ENCODE peak calls at places on chromosomes 6 and 20, in ten cellular contexts. C is spleen; D is foreskin keratinocyte; W is cardiac muscle cell; E is IMR-90; M is effector memory CD4-positive, alpha-beta T cell; V is mesendoderm; X is neural progenitor cell; Y is ovary; U is uterus. K is an unnamed sample. For H3K4me1, the result is how much of the 10 kb centered on the place peaks cover.

GRCh38 chr20:50350510-50351249 is 159.5 kb upstream of the PTPN1 start:
- DNase-seq in Y (no peak), X (no peak), C (peak), W (no peak), U (no peak), E (no peak), D (no peak), V (no peak), M (no peak), K (no peak)

GRCh38 chr20:53981130-53981529 is 89.3 kb downstream of the BCAS1 start:
- DNase-seq in U (no peak), X (no peak), D (no peak), C (no peak), V (no peak), W (no peak), Y (no peak), E (no peak), M (no peak), K (no peak)

GRCh38 chr20:32514760-32515159 is 70.4 kb downstream of the NOL4L start:
- DNase-seq in Y (no peak), X (no peak), C (no peak), V (no peak), W (no peak), M (no peak), U (no peak), E (no peak), D (no peak), K (no peak)

GRCh38 chr20:9977629-9978028 is 57.2 kb upstream of the ANKEF1 start:
- DNase-seq in U (no peak), E (no peak), X (no peak), W (no peak), M (no peak), D (no peak), V (no peak), C (no peak), Y (no peak), K (no peak)

GRCh38 chr6:6575143-6575542 is 13.4 kb upstream of the LY86 start:
- DNase-seq in C (no peak), W (no peak), E (no peak), V (no peak), D (no peak), M (no peak), X (no peak), Y (no peak), U (no peak), K (no peak)

GRCh38 chr6:109453594-109454482 is 1.7 kb downstream of the MICAL1 start:
- DNase-seq in C (peak), M (no peak), V (no peak), Y (no peak), W (peak), D (no peak), E (no peak), X (no peak), U (peak), K (peak)

GRCh38 chr6:110551088-110551487 is 74.7 kb upstream of the SLC22A16 start:
- DNase-seq in M (no peak), E (no peak), X (no peak), U (no peak), Y (no peak), W (no peak), C (no peak), D (no peak), V (no peak), K (no peak)

GRCh38 chr6:138227316-138227781 is 9.1 kb upstream of the PBOV1 start:
- DNase-seq in D (no peak), Y (no peak), E (no peak), M (no peak), C (no peak), U (no peak), V (no peak), W (no peak), X (no peak), K (no peak)

GRCh38 chr6:8627085-8627861 is 191.9 kb upstream of the SLC35B3 start:
- DNase-seq in U (no peak), M (no peak), W (peak), V (no peak), D (peak), E (no peak), X (no peak), Y (no peak), C (no peak), K (no peak)

GRCh38 chr6:72969666-72970065 is 255.6 kb downstream of the KHDC1L start:
- DNase-seq in V (peak), Y (no peak), D (no peak), E (no peak), M (no peak), C (no peak), U (no peak), X (no peak), W (no peak), K (no peak)

GRCh38 chr6:123953920-123954319 is 150.3 kb downstream of the NKAIN2 start:
- DNase-seq in W (no peak), U (no peak), M (no peak), D (peak), C (no peak), X (no peak), V (peak), E (no peak), Y (no peak), K (no peak)

GRCh38 chr20:63102720-63103375 is 96.1 kb upstream of the BHLHE23 start:
- DNase-seq in U (peak), W (peak), D (no peak), C (peak), X (peak), M (peak), Y (no peak), E (peak), V (peak), K (peak)

GRCh38 chr20:45826381-45827019 is 612 bp downstream of the TNNC2 start:
- DNase-seq in M (no peak), C (no peak), U (no peak), E (peak), D (no peak), X (no peak), Y (peak), W (peak), V (peak), K (no peak)

GRCh38 chr6:137933696-137934095 is 66.6 kb downstream of the TNFAIP3 start:
- DNase-seq in W (peak), D (peak), U (no peak), V (no peak), X (no peak), C (no peak), M (no peak), Y (peak), E (peak), K (peak)

GRCh38 chr6:166006593-166007301 is 160.9 kb downstream of the TBXT start:
- DNase-seq in D (no peak), W (peak), X (peak), Y (no peak), C (no peak), E (peak), U (no peak), M (no peak), V (peak), K (no peak)

GRCh38 chr6:14924126-14925024 is 321.5 kb upstream of the JARID2 start:
- DNase-seq in E (peak), X (peak), C (no peak), V (peak), U (no peak), Y (no peak), M (no peak), W (no peak), D (no peak), K (no peak)

GRCh38 chr6:101614774-101615173 is 221.3 kb downstream of the GRIK2 start:
- DNase-seq in D (peak), M (no peak), C (no peak), V (peak), Y (no peak), U (no peak), W (peak), E (peak), X (peak), K (no peak)

GRCh38 chr6:168996106-168996505 is 257.5 kb downstream of the THBS2 start:
- DNase-seq in C (no peak), W (no peak), E (no peak), V (no peak), D (no peak), X (no peak), Y (no peak), U (no peak), M (no peak), K (peak)

GRCh38 chr6:116447496-116448011 is 13.6 kb upstream of the CALHM6 start:
- DNase-seq in U (no peak), W (peak), Y (no peak), X (no peak), M (no peak), E (peak), D (peak), C (no peak), V (no peak), K (no peak)

GRCh38 chr6:50720623-50721022 is 7.3 kb downstream of the TFAP2D start:
- DNase-seq in C (no peak), V (peak), M (no peak), W (peak), U (no peak), Y (no peak), D (no peak), E (no peak), X (peak), K (no peak)

GRCh38 chr6:151475653-151476523 is 17.9 kb upstream of the CCDC170 start:
- DNase-seq in X (peak), U (peak), D (no peak), V (peak), E (peak), M (peak), C (no peak), Y (peak), W (peak), K (peak)

GRCh38 chr6:142387997-142388815 is 86.4 kb downstream of the ADGRG6 start:
- DNase-seq in W (peak), M (no peak), Y (no peak), V (peak), U (no peak), E (peak), C (no peak), X (peak), D (no peak), K (no peak)

GRCh38 chr20:13221673-13222318 is 722 bp downstream of the ISM1 start:
- DNase-seq in E (peak), Y (no peak), C (peak), D (peak), V (peak), X (peak), M (peak), U (no peak), W (peak), K (peak)

GRCh38 chr20:58244517-58245030 is 16.1 kb upstream of the ANKRD60 start:
- DNase-seq in V (no peak), M (no peak), C (no peak), X (no peak), E (no peak), D (no peak), Y (no peak), U (no peak), W (no peak), K (no peak)

GRCh38 chr6:26033132-26033941 is 53.9 kb upstream of the HFE start:
- DNase-seq in U (peak), D (peak), E (peak), X (peak), M (peak), Y (peak), C (peak), W (peak), V (peak), K (peak)

GRCh38 chr6:132614554-132614953 is 9.5 kb downstream of the TAAR2 start:
- DNase-seq in Y (no peak), E (no peak), X (no peak), W (no peak), V (no peak), C (no peak), U (no peak), D (peak), M (no peak), K (no peak)

GRCh38 chr20:50412069-50412468 is 98.1 kb upstream of the PTPN1 start:
- DNase-seq in V (peak), E (no peak), X (no peak), M (no peak), Y (no peak), C (no peak), D (no peak), U (no peak), W (no peak), K (no peak)

GRCh38 chr6:170473801-170474200 is 79.3 kb downstream of the PSMB1 start:
- DNase-seq in X (no peak), Y (no peak), V (no peak), D (no peak), E (no peak), U (no peak), M (no peak), C (no peak), W (no peak), K (no peak)

GRCh38 chr6:3825851-3826581 is 23.2 kb upstream of the FAM50B start:
- DNase-seq in C (peak), E (peak), D (peak), U (peak), X (no peak), Y (peak), W (peak), V (peak), M (no peak), K (peak)

GRCh38 chr6:6915813-6916547 is 191.8 kb upstream of the RREB1 start:
- DNase-seq in C (no peak), U (peak), M (no peak), E (peak), W (peak), D (no peak), Y (peak), V (no peak), X (no peak), K (peak)

GRCh38 chr20:20849126-20849525 is 136.7 kb upstream of the RALGAPA2 start:
- DNase-seq in V (no peak), X (no peak), Y (no peak), U (no peak), W (no peak), C (no peak), E (no peak), M (no peak), D (no peak), K (no peak)

GRCh38 chr6:53189554-53189953 is 40.9 kb upstream of the GCM1 start:
- DNase-seq in X (no peak), V (no peak), C (no peak), W (peak), M (no peak), Y (no peak), E (peak), D (no peak), U (no peak), K (no peak)

GRCh38 chr6:25035451-25036435 is 100.0 kb upstream of the RIPOR2 start:
- DNase-seq in W (no peak), M (no peak), D (no peak), U (no peak), C (no peak), E (no peak), V (peak), X (no peak), Y (no peak), K (no peak)

GRCh38 chr6:136526196-136526930 is 23.9 kb downstream of the MAP7 start:
- DNase-seq in Y (peak), E (peak), M (no peak), W (peak), U (no peak), X (peak), C (peak), D (no peak), V (peak), K (peak)

GRCh38 chr20:8082999-8083398 is 49.1 kb upstream of the PLCB1 start:
- DNase-seq in W (peak), D (no peak), C (no peak), M (no peak), U (peak), X (no peak), E (peak), Y (no peak), V (no peak), K (peak)

GRCh38 chr6:71394001-71394432 is 105.4 kb downstream of the OGFRL1 start:
- DNase-seq in Y (no peak), M (no peak), V (no peak), E (peak), U (no peak), C (no peak), X (no peak), D (no peak), W (peak), K (no peak)

GRCh38 chr6:129592516-129593232 is 117.3 kb downstream of the ARHGAP18 start:
- DNase-seq in D (peak), W (no peak), C (no peak), M (no peak), V (peak), E (no peak), U (no peak), Y (no peak), X (no peak), K (no peak)

DNA sequence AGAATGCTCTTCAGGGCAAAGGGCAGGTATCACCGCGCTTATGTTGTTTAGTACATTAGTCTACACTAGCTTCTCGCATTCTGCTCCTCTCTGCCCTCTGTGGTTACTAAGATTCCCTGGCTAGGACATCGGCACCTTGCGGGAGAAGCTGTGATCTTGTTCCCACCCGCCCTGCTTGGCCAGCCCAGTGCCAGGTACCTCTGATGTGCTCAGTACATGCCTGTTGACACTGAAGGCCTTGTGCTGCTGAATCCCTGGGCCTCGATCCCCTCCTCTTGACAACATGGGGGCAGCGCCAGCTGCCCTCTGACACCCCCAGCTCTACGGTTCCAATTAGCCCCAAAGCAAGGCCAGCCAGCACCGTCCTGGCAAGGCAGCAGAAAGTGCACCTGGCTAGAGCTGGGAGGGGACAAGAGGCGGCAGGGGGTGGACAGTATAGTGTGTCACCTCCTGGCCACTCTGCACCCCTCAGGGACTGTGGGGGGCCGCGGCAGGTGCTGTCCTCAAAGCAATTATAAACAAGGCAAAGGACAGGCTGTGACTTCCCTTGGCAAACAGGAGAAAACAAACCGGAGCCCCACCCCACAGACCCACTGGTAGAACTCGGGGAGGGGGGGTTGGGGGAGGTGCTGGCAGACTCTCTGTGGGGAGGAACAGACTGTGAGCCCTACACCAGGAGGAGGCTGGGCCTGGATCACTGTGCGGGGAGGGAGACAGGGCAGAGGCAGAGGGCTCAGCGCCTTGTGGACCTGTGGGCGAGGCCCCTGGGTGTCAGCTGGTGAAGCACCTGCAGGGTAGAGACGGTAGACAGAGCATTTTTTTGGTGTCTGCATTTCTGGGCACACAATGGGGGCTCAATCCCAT is 7.1 kb downstream of the TFEB start:
- DNase-seq in Y (no peak), U (no peak), M (no peak), X (no peak), V (no peak), D (no peak), E (no peak), W (no peak), C (peak), K (peak)
- H3K4me1 ChIP-seq in Y (under half), U (under half), M (under half), X (under half), V (under half), D (under half), E (under half), W (under half), C (half or more), K (under half)

DNA sequence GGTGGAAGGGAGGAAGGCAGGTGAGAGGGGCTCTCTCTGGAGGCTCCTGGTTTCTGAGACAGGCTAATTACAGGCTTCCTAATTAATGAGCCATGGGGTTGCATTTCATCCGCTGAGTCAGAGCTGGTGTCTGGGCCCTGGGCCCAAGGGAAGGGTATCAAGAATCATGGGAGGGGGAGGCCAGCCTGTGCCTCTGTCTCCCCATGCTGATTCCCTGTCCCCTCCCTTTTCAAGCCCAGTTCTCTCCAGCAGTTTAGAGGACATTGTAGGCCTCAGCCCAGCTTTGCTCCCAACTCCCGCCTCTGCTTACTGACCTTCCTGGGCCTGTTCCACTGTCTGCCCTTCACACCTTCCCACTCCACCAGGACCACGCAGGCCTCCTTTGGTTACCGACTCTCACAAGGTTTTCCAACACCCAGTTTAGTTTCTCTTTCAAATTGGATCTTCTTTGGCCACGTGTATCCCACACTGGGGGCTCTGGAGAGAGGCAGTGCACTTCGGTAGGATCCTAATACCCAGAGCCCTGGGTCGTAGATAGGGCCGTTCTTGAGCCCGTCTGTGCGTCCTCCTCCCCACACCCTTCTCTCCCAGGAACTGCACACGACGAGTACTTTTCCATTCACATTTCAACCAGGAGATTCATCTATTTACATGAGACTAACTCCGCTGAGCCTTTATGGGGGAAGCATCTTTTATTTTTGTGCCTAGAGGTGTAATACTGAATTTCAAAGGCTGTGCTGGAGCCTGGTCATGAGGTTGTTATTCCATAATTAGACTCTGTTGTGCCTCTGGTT is 18.2 kb upstream of the AVP start:
- DNase-seq in U (no peak), W (no peak), E (no peak), X (no peak), C (no peak), Y (no peak), D (no peak), M (no peak), V (no peak), K (no peak)
- H3K27ac ChIP-seq in U (no peak), W (no peak), E (no peak), X (no peak), C (no peak), Y (no peak), D (no peak), M (no peak), V (no peak), K (no peak)

DNA sequence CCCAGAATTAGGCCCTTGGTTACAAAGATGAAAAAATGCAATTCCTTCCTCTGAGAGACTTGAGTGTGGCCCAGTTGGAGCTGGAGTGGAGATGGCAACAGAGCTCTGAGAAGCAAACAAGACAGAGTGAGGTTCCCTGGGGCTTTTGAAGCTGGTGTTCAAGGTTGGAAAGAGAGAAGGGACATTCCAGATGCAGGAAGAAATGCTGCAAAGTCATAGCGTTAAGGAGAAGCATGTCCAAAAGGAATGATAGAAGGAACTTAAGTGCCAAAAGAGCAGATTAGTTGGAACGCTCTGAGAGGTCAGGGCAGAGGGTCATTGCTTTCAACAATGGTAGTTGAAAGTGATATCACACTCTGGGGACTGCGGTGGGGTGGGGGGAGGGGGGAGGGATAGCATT is 251.8 kb downstream of the TBC1D7 start:
- DNase-seq in Y (no peak), V (peak), U (no peak), E (no peak), X (peak), C (no peak), M (no peak), D (no peak), W (no peak), K (peak)
- H3K4me1 ChIP-seq in Y (under half), V (under half), U (under half), E (under half), X (under half), C (under half), M (under half), D (under half), W (under half), K (under half)

DNA sequence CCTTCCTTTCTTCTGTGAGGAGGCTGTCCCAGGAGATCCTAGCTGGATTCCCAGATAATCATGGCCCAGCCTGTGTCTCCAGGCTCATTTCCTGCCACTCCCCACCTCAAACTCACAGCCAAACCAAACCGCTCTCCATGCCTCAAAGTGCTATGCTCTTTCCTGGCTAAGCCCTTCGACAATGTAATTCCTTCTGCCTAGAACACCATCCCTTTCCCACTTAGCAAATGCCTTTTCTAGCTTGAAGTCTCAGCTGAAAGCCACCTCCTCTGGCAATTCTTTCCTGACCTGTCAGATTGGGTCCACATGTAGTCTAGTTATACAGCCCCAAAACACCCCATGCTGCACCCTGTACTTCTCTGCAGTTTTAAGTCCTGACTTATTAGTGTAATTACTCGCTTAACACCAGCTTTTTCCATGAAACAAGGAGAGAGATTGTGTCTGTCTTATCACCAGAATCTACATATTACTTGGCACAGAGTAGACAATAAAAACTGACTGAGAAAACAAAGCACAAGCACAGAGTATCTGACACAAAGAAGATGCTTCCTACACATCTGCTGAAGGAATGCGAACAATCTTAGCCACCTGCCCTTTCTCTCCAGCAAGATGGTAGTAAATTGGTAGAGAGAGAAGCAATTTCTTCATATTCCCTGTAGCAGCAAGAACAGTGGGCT is 5.4 kb downstream of the TRIM26 start:
- DNase-seq in V (peak), W (peak), Y (no peak), C (no peak), X (peak), E (no peak), D (no peak), U (no peak), M (no peak), K (no peak)
- H3K27ac ChIP-seq in V (peak), W (peak), Y (no peak), C (peak), X (peak), E (peak), D (no peak), U (peak), M (no peak), K (peak)